ENCODE peak calls at places on chromosomes 16 and 17, in five cellular contexts. B, N, Q, Z and H are unnamed samples. For H3K4me1, the result is how much of the 10 kb centered on the place peaks cover.

GRCh38 chr16:2778692-2778958 is 1.5 kb upstream of the ELOB start:
- DNase-seq in B (no peak), N (no peak), Q (no peak), Z (no peak), H (no peak)

GRCh38 chr16:89658221-89658879 is 714 bp downstream of the SPATA33 start:
- DNase-seq in B (no peak), N (no peak), Q (peak), Z (no peak), H (peak)

GRCh38 chr16:1949507-1949906 is 5.0 kb downstream of the RPL3L start:
- DNase-seq in B (no peak), N (no peak), Q (no peak), Z (no peak), H (no peak)

GRCh38 chr16:20221208-20221607 is 106.1 kb downstream of the GP2 start:
- DNase-seq in B (no peak), N (no peak), Q (no peak), Z (no peak), H (no peak)

GRCh38 chr17:32382526-32383223 is 32.7 kb downstream of the ZNF207 start:
- DNase-seq in B (no peak), N (no peak), Q (no peak), Z (no peak), H (no peak)

GRCh38 chr17:51748749-51749604 is 409.5 kb downstream of the CA10 start:
- DNase-seq in B (no peak), N (no peak), Q (no peak), Z (no peak), H (no peak)

GRCh38 chr17:73255671-73256181 is 6.0 kb downstream of the CPSF4L start:
- DNase-seq in B (no peak), N (peak), Q (peak), Z (peak), H (peak)

GRCh38 chr16:69179255-69180010 is 7.5 kb upstream of the SNTB2 start:
- DNase-seq in B (peak), N (no peak), Q (peak), Z (peak), H (peak)

GRCh38 chr16:49698416-49698815 is 157.5 kb downstream of the ZNF423 start:
- DNase-seq in B (peak), N (peak), Q (peak), Z (peak), H (peak)

GRCh38 chr17:50660042-50660886 is 25.6 kb downstream of the ABCC3 start:
- DNase-seq in B (peak), N (no peak), Q (peak), Z (no peak), H (peak)
- TF ChIP-seq CTCF in B (no peak), N (no peak), Q (no peak), Z (no peak), H (no peak)

GRCh38 chr17:77382356-77382911 is 241.7 kb downstream of the SEC14L1 start:
- DNase-seq in B (no peak), N (no peak), Q (no peak), Z (no peak), H (no peak)
- H3K4me1 ChIP-seq in B (half or more), N (half or more), Q (half or more), Z (under half), H (half or more)

DNA sequence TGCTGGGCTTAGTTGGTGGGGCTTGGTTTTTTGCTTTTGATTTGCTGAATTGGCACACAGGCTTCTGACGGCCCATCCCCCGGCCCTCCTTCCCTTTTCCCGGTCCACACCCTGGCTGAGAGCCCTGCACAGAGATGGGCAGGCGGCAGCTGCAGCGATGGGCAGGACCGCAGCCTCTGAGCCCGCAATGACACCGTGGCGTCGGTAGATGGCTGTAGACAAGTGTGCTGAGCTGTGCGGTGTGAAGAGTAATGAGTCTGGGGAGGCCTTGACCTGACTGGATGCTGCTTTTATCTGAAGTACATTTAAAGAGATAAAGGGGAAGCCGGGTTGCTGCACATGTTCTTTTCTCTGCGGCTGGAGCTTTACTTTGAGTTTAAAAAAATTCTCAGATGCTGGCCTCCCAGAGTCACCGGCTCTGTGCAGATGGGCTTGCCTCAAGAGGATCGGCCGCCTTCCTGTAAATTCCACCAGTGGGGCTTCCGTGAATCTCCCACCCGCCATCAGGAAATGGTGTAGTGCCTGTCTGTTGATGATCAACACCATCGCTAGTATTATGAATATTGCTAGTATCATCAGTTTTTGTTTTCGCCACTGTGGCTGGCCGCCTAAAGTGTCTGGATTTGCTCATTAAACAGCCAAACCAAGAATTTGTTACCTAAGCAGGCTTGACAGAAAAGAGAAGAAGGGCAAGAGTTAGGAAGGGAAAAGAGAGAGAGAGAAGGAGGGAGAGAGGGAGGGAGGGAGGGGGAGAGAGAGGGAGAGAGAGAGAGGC is 245.6 kb upstream of the RBFOX1 start:
- DNase-seq in B (peak), N (peak), Q (peak), Z (peak), H (peak)
- TF ChIP-seq CTCF in B (peak), N (peak), Q (no peak), Z (no peak), H (no peak)

DNA sequence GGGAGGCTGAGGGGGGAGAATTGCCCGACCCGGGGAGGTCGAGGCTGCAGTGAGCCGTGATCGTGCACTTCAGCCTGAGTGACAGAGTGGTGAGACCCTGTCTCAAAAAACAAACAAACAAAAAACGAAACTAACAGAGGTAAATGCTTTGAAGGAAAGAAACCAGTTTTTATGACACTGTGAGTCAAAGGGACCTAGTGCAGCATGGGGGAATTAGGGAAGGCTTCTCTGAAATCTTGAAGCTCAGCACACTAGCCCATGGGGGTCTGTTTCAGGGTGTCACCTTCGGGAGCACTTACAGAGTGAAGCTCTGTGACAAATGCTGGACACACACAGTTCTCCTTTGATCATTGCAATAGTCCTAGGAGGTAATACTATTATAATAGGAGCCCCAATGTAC is 16.6 kb downstream of the ITPRIPL2 start:
- DNase-seq in B (peak), N (no peak), Q (no peak), Z (no peak), H (no peak)
- H3K4me1 ChIP-seq in B (half or more), N (under half), Q (under half), Z (half or more), H (under half)

GRCh38 chr16:73846292-73846849 is 450.2 kb upstream of the PSMD7 start:
- DNase-seq in B (no peak), N (peak), Q (peak), Z (peak), H (no peak)
- TF ChIP-seq CTCF in B (no peak), N (peak), Q (no peak), Z (peak), H (peak)

GRCh38 chr17:8154608-8155152 is 2.5 kb upstream of the PER1 start:
- DNase-seq in B (no peak), N (no peak), Q (no peak), Z (no peak), H (no peak)

GRCh38 chr17:8153957-8154607 is 1.9 kb upstream of the PER1 start:
- DNase-seq in B (peak), N (peak), Q (peak), Z (peak), H (peak)

GRCh38 chr17:8153550-8153956 is 1.3 kb upstream of the PER1 start:
- DNase-seq in B (peak), N (peak), Q (no peak), Z (peak), H (no peak)

GRCh38 chr17:8156174-8156992 is 4.2 kb upstream of the PER1 start:
- DNase-seq in B (peak), N (peak), Q (peak), Z (peak), H (peak)

DNA sequence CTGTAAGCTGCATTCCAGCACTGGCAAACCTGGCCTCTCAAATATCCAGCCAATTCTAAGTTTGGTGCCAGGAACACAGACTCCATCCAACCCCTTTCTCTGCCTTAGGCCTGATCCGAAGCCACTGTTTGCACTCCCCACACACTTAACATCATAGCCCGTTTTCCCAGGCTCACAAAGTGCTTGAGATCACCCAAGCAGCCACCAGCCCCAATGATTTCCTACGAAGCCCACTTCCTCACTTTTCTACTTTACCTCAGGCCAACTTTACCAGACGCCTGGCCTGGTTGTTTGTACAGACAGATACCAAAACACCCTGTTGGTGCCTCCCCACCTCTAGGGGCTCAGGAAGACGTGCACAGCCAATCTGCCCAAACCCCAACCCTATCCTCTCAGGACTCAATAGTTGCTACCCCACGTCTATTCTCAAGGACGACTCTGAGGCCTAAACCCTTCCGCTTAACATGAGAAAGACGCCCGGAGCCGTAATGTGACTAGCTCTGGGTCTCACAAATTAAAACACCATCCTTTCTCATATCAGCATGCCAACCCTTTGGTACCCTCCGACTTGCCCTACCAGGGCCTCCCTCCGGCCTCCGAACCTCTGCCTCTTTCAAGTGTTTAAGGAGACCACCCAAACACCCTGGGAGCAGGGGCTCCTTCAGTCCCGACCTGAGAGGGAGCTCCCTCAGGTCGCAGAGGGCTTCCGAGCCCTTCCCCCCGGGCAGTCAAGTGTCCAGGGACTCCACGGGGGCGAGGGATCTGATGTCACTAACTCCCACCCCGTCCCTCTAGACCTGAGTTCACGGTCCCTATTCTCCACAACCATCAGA is 3.4 kb upstream of the PER1 start:
- DNase-seq in B (peak), N (peak), Q (no peak), Z (no peak), H (no peak)
- H3K4me1 ChIP-seq in B (half or more), N (under half), Q (under half), Z (under half), H (under half)